ENCODE peak calls at places on chromosomes 2 and 18, in nine cellular contexts. One of them, this sample, is unnamed.

GRCh38 chr2:46873632-46874068 is 42.0 kb downstream of the MCFD2 start:
- DNase-seq in heart left ventricle: peak; percentile 85
- DNase-seq in upper lobe of left lung: peak; percentile 88
- DNase-seq in stomach: peak; percentile 59
- DNase-seq in esophagus squamous epithelium: peak; percentile 20
- DNase-seq in ovary: peak; percentile 65
- DNase-seq in suprapubic skin: peak; percentile 83
- DNase-seq in prostate gland: peak; percentile 38
- DNase-seq in IMR-90: peak; percentile 98
- DNase-seq in this sample: peak; percentile 71

GRCh38 chr2:30147196-30147714 is 448 bp downstream of the YPEL5 start:
- DNase-seq in heart left ventricle: no peak
- DNase-seq in upper lobe of left lung: peak; percentile 23
- DNase-seq in stomach: peak; percentile 30
- DNase-seq in esophagus squamous epithelium: no peak
- DNase-seq in ovary: no peak
- DNase-seq in suprapubic skin: no peak
- DNase-seq in prostate gland: no peak
- DNase-seq in IMR-90: no peak
- DNase-seq in this sample: no peak

GRCh38 chr2:210477496-210477895 is 937 bp upstream of the LANCL1 start:
- DNase-seq in heart left ventricle: peak; percentile 37
- DNase-seq in upper lobe of left lung: no peak
- DNase-seq in stomach: no peak
- DNase-seq in esophagus squamous epithelium: no peak
- DNase-seq in ovary: peak; percentile 33
- DNase-seq in suprapubic skin: peak; percentile 66
- DNase-seq in prostate gland: no peak
- DNase-seq in IMR-90: peak; percentile 64
- DNase-seq in this sample: no peak

GRCh38 chr2:70708376-70709199 is 59.4 kb downstream of the ADD2 start:
- DNase-seq in heart left ventricle: no peak
- DNase-seq in upper lobe of left lung: no peak
- DNase-seq in stomach: no peak
- DNase-seq in esophagus squamous epithelium: no peak
- DNase-seq in ovary: no peak
- DNase-seq in suprapubic skin: no peak
- DNase-seq in prostate gland: no peak
- DNase-seq in IMR-90: no peak
- DNase-seq in this sample: no peak

GRCh38 chr2:230230087-230230486 is 4.6 kb downstream of the SP140 start:
- DNase-seq in heart left ventricle: no peak
- DNase-seq in upper lobe of left lung: peak; percentile 25
- DNase-seq in stomach: no peak
- DNase-seq in esophagus squamous epithelium: no peak
- DNase-seq in ovary: no peak
- DNase-seq in suprapubic skin: no peak
- DNase-seq in prostate gland: no peak
- DNase-seq in IMR-90: peak; percentile 90
- DNase-seq in this sample: no peak

GRCh38 chr2:6845312-6845711 is 20.4 kb downstream of the CMPK2 start:
- DNase-seq in heart left ventricle: no peak
- DNase-seq in upper lobe of left lung: no peak
- DNase-seq in stomach: no peak
- DNase-seq in esophagus squamous epithelium: no peak
- DNase-seq in ovary: no peak
- DNase-seq in suprapubic skin: no peak
- DNase-seq in prostate gland: no peak
- DNase-seq in IMR-90: no peak
- DNase-seq in this sample: no peak

GRCh38 chr18:13893418-13893760 is 21.9 kb downstream of the MC2R start:
- DNase-seq in heart left ventricle: no peak
- DNase-seq in upper lobe of left lung: no peak
- DNase-seq in stomach: no peak
- DNase-seq in esophagus squamous epithelium: no peak
- DNase-seq in ovary: no peak
- DNase-seq in suprapubic skin: no peak
- DNase-seq in prostate gland: no peak
- DNase-seq in IMR-90: no peak
- DNase-seq in this sample: no peak

GRCh38 chr2:237779521-237779920 is 19.1 kb upstream of the RBM44 start:
- DNase-seq in heart left ventricle: no peak
- DNase-seq in upper lobe of left lung: no peak
- DNase-seq in stomach: no peak
- DNase-seq in esophagus squamous epithelium: no peak
- DNase-seq in ovary: no peak
- DNase-seq in suprapubic skin: no peak
- DNase-seq in prostate gland: no peak
- DNase-seq in IMR-90: no peak
- DNase-seq in this sample: no peak

GRCh38 chr2:236858661-236859060 is 227.0 kb upstream of the COPS8 start:
- DNase-seq in heart left ventricle: no peak
- DNase-seq in upper lobe of left lung: no peak
- DNase-seq in stomach: no peak
- DNase-seq in esophagus squamous epithelium: no peak
- DNase-seq in ovary: no peak
- DNase-seq in suprapubic skin: no peak
- DNase-seq in prostate gland: no peak
- DNase-seq in IMR-90: peak; percentile 4
- DNase-seq in this sample: no peak

GRCh38 chr2:240213476-240214391 is 73.3 kb upstream of the OTOS start:
- DNase-seq in heart left ventricle: no peak
- DNase-seq in upper lobe of left lung: peak; percentile 19
- DNase-seq in stomach: no peak
- DNase-seq in esophagus squamous epithelium: no peak
- DNase-seq in ovary: no peak
- DNase-seq in suprapubic skin: peak; percentile 44
- DNase-seq in prostate gland: no peak
- DNase-seq in IMR-90: no peak
- DNase-seq in this sample: no peak

GRCh38 chr18:46793565-46793964 is 36.7 kb upstream of the ST8SIA5 start:
- DNase-seq in heart left ventricle: no peak
- DNase-seq in upper lobe of left lung: no peak
- DNase-seq in stomach: no peak
- DNase-seq in esophagus squamous epithelium: no peak
- DNase-seq in ovary: no peak
- DNase-seq in suprapubic skin: no peak
- DNase-seq in prostate gland: no peak
- DNase-seq in IMR-90: no peak
- DNase-seq in this sample: no peak

GRCh38 chr2:52079602-52080001 is 1047.7 kb upstream of the NRXN1 start:
- DNase-seq in heart left ventricle: no peak
- DNase-seq in upper lobe of left lung: no peak
- DNase-seq in stomach: no peak
- DNase-seq in esophagus squamous epithelium: no peak
- DNase-seq in ovary: no peak
- DNase-seq in suprapubic skin: no peak
- DNase-seq in prostate gland: no peak
- DNase-seq in IMR-90: no peak
- DNase-seq in this sample: no peak

GRCh38 chr2:241003830-241004564 is 5.6 kb downstream of the SNED1 start:
- DNase-seq in heart left ventricle: no peak
- DNase-seq in upper lobe of left lung: no peak
- DNase-seq in stomach: no peak
- DNase-seq in esophagus squamous epithelium: no peak
- DNase-seq in ovary: no peak
- DNase-seq in suprapubic skin: no peak
- DNase-seq in prostate gland: no peak
- DNase-seq in IMR-90: no peak
- DNase-seq in this sample: no peak

GRCh38 chr2:99944019-99944418 is 198.4 kb downstream of the AFF3 start:
- DNase-seq in heart left ventricle: no peak
- DNase-seq in upper lobe of left lung: no peak
- DNase-seq in stomach: no peak
- DNase-seq in esophagus squamous epithelium: no peak
- DNase-seq in ovary: no peak
- DNase-seq in suprapubic skin: no peak
- DNase-seq in prostate gland: no peak
- DNase-seq in IMR-90: no peak
- DNase-seq in this sample: no peak

GRCh38 chr2:225040862-225041209 is 1.4 kb downstream of the DOCK10 start:
- DNase-seq in heart left ventricle: no peak
- DNase-seq in upper lobe of left lung: no peak
- DNase-seq in stomach: no peak
- DNase-seq in esophagus squamous epithelium: no peak
- DNase-seq in ovary: no peak
- DNase-seq in suprapubic skin: no peak
- DNase-seq in prostate gland: no peak
- DNase-seq in IMR-90: peak; percentile 9
- DNase-seq in this sample: no peak

GRCh38 chr2:64604155-64604554 is 49.6 kb downstream of the SERTAD2 start:
- DNase-seq in heart left ventricle: no peak
- DNase-seq in upper lobe of left lung: no peak
- DNase-seq in stomach: no peak
- DNase-seq in esophagus squamous epithelium: no peak
- DNase-seq in ovary: no peak
- DNase-seq in suprapubic skin: no peak
- DNase-seq in prostate gland: no peak
- DNase-seq in IMR-90: no peak
- DNase-seq in this sample: no peak

GRCh38 chr2:130336877-130337734 is 5.6 kb upstream of the IMP4 start:
- DNase-seq in heart left ventricle: peak; percentile 79
- DNase-seq in upper lobe of left lung: peak; percentile 80
- DNase-seq in stomach: peak; percentile 90
- DNase-seq in esophagus squamous epithelium: no peak
- DNase-seq in ovary: peak; percentile 65
- DNase-seq in suprapubic skin: peak; percentile 82
- DNase-seq in prostate gland: peak; percentile 88
- DNase-seq in IMR-90: peak; percentile 77
- DNase-seq in this sample: peak; percentile 62
- H3K27ac ChIP-seq in heart left ventricle: peak overlapping the region; percentile 62
- H3K27ac ChIP-seq in upper lobe of left lung: no peak overlapping the region
- H3K27ac ChIP-seq in stomach: peak overlapping the region; percentile 42
- H3K27ac ChIP-seq in esophagus squamous epithelium: no peak overlapping the region
- H3K27ac ChIP-seq in ovary: no peak overlapping the region
- H3K27ac ChIP-seq in suprapubic skin: no peak overlapping the region
- H3K27ac ChIP-seq in prostate gland: peak overlapping the region; percentile 42
- H3K27ac ChIP-seq in IMR-90: peak overlapping the region; percentile 59
- H3K27ac ChIP-seq in this sample: no peak overlapping the region

DNA sequence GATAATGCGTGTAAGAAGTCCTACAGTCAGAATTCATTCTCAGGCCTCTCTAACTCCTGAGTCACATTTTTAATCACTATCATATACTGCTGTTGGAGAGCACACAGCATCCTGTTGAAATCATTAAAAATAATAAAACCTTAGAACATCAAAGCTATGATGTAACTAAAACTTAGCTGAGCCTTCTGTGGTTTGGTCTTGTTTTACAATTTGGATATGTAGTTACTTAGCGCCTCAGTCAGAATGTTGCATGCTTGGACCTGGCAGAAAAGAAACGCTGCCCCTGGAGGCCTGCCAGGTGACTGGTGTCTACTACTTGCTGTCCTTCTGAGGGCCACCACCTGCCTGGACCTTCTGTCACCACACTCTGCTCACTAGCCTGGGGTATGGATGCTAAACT is 261.1 kb upstream of the RASGRP3 start:
- DNase-seq in heart left ventricle: peak; percentile 80
- DNase-seq in upper lobe of left lung: no peak
- DNase-seq in stomach: no peak
- DNase-seq in esophagus squamous epithelium: no peak
- DNase-seq in ovary: peak; percentile 31
- DNase-seq in suprapubic skin: peak; percentile 74
- DNase-seq in prostate gland: no peak
- DNase-seq in IMR-90: peak; percentile 96
- DNase-seq in this sample: no peak
- TF ChIP-seq POLR2A in heart left ventricle: no peak
- TF ChIP-seq POLR2A in upper lobe of left lung: no peak
- TF ChIP-seq POLR2A in stomach: no peak
- TF ChIP-seq POLR2A in esophagus squamous epithelium: no peak
- TF ChIP-seq POLR2A in ovary: no peak
- TF ChIP-seq POLR2A in suprapubic skin: no peak
- TF ChIP-seq POLR2A in prostate gland: no peak
- TF ChIP-seq POLR2A in IMR-90: no peak
- TF ChIP-seq POLR2A in this sample: no peak

GRCh38 chr2:75533135-75533534 is 27.6 kb downstream of the EVA1A start:
- DNase-seq in heart left ventricle: no peak
- DNase-seq in upper lobe of left lung: no peak
- DNase-seq in stomach: no peak
- DNase-seq in esophagus squamous epithelium: no peak
- DNase-seq in ovary: no peak
- DNase-seq in suprapubic skin: no peak
- DNase-seq in prostate gland: no peak
- DNase-seq in IMR-90: no peak
- DNase-seq in this sample: no peak

GRCh38 chr2:75537658-75538057 is 23.1 kb downstream of the EVA1A start:
- DNase-seq in heart left ventricle: no peak
- DNase-seq in upper lobe of left lung: no peak
- DNase-seq in stomach: no peak
- DNase-seq in esophagus squamous epithelium: no peak
- DNase-seq in ovary: no peak
- DNase-seq in suprapubic skin: no peak
- DNase-seq in prostate gland: no peak
- DNase-seq in IMR-90: no peak
- DNase-seq in this sample: no peak

GRCh38 chr2:75528221-75528977 is 32.3 kb downstream of the EVA1A start:
- DNase-seq in heart left ventricle: no peak
- DNase-seq in upper lobe of left lung: no peak
- DNase-seq in stomach: no peak
- DNase-seq in esophagus squamous epithelium: no peak
- DNase-seq in ovary: no peak
- DNase-seq in suprapubic skin: no peak
- DNase-seq in prostate gland: no peak
- DNase-seq in IMR-90: no peak
- DNase-seq in this sample: no peak

GRCh38 chr2:75527676-75528075 is 33.1 kb downstream of the EVA1A start:
- DNase-seq in heart left ventricle: no peak
- DNase-seq in upper lobe of left lung: no peak
- DNase-seq in stomach: no peak
- DNase-seq in esophagus squamous epithelium: no peak
- DNase-seq in ovary: no peak
- DNase-seq in suprapubic skin: no peak
- DNase-seq in prostate gland: no peak
- DNase-seq in IMR-90: no peak
- DNase-seq in this sample: no peak

DNA sequence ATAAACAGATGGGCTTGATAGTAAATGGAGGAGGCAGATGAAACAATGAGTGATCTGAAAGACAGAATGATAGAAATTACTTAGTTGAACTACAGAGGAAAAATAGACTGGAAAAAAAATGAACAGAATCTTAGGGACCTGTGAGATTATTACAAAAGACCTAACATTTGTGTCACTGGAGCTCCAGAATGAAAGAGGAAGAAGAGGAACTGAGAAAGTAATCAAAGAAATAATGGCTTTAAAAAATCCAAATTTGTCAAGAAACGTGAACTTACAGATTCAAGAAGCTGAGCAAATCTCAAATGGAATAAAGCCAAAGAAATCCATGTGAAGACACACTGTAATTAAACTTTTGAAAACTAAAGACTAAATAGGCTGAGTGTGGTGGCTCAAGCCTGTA is 28.3 kb downstream of the EVA1A start:
- DNase-seq in heart left ventricle: no peak
- DNase-seq in upper lobe of left lung: no peak
- DNase-seq in stomach: no peak
- DNase-seq in esophagus squamous epithelium: no peak
- DNase-seq in ovary: no peak
- DNase-seq in suprapubic skin: no peak
- DNase-seq in prostate gland: no peak
- DNase-seq in IMR-90: no peak
- DNase-seq in this sample: no peak
- H3K36me3 ChIP-seq in heart left ventricle: no peaks in the 10 kb centered on the region
- H3K36me3 ChIP-seq in upper lobe of left lung: no peaks in the 10 kb centered on the region
- H3K36me3 ChIP-seq in stomach: no peaks in the 10 kb centered on the region
- H3K36me3 ChIP-seq in esophagus squamous epithelium: no peaks in the 10 kb centered on the region
- H3K36me3 ChIP-seq in ovary: no peaks in the 10 kb centered on the region
- H3K36me3 ChIP-seq in suprapubic skin: no peaks in the 10 kb centered on the region
- H3K36me3 ChIP-seq in prostate gland: no peaks in the 10 kb centered on the region
- H3K36me3 ChIP-seq in IMR-90: no peaks in the 10 kb centered on the region
- H3K36me3 ChIP-seq in this sample: no peaks in the 10 kb centered on the region

GRCh38 chr18:49368876-49369440 is 91.5 kb downstream of the DYM start:
- DNase-seq in heart left ventricle: no peak
- DNase-seq in upper lobe of left lung: peak; percentile 46
- DNase-seq in stomach: peak; percentile 62
- DNase-seq in esophagus squamous epithelium: no peak
- DNase-seq in ovary: no peak
- DNase-seq in suprapubic skin: no peak
- DNase-seq in prostate gland: peak; percentile 40
- DNase-seq in IMR-90: no peak
- DNase-seq in this sample: peak; percentile 38
- H3K27ac ChIP-seq in heart left ventricle: no peak overlapping the region
- H3K27ac ChIP-seq in upper lobe of left lung: peak overlapping the region; percentile 23
- H3K27ac ChIP-seq in stomach: peak overlapping the region; percentile 36
- H3K27ac ChIP-seq in esophagus squamous epithelium: peak overlapping the region; percentile 59
- H3K27ac ChIP-seq in ovary: no peak overlapping the region
- H3K27ac ChIP-seq in suprapubic skin: no peak overlapping the region
- H3K27ac ChIP-seq in prostate gland: peak overlapping the region; percentile 85
- H3K27ac ChIP-seq in IMR-90: no peak overlapping the region
- H3K27ac ChIP-seq in this sample: peak overlapping the region; percentile 75

This sample was measured in breast epithelium.